ENCODE peak calls at places on chromosomes 12 and 14, in five cellular contexts. L, M, S, O and N are unnamed samples.

GRCh38 chr12:26841085-26841484 is 8.1 kb upstream of the ITPR2 start:
- DNase-seq in L (no peak), S (no peak), M (no peak), O (no peak), N (no peak)

GRCh38 chr12:1573960-1574862 is 20.2 kb downstream of the FBXL14 start:
- DNase-seq in S (no peak), O (peak; percentile 40), M (peak; percentile 38), L (peak; percentile 5), N (no peak)

GRCh38 chr12:105378821-105379400 is 48.4 kb downstream of the C12orf75 start:
- DNase-seq in S (no peak), L (no peak), O (peak; percentile 28), M (no peak), N (peak; percentile 21)

GRCh38 chr12:91636721-91637120 is 454.1 kb upstream of the DCN start:
- DNase-seq in M (no peak), S (no peak), O (no peak), L (no peak), N (no peak)

GRCh38 chr12:76444408-76444984 is 96.3 kb upstream of the BBS10 start:
- DNase-seq in O (no peak), S (no peak), M (no peak), L (no peak), N (no peak)

GRCh38 chr12:109244043-109244442 is 65.0 kb downstream of the FOXN4 start:
- DNase-seq in M (no peak), O (no peak), L (no peak), S (no peak), N (no peak)

GRCh38 chr14:83638725-83639124 is 1891.2 kb upstream of the FLRT2 start:
- DNase-seq in L (no peak), M (no peak), S (no peak), O (no peak), N (no peak)

GRCh38 chr14:40674503-40674902 is 932.2 kb upstream of the LRFN5 start:
- DNase-seq in S (no peak), M (no peak), L (no peak), O (no peak), N (no peak)

GRCh38 chr12:117321572-117321971 is 39.9 kb downstream of the NOS1 start:
- DNase-seq in O (no peak), S (no peak), M (no peak), L (no peak), N (no peak)

GRCh38 chr14:34981743-34982420 is 910 bp upstream of the SRP54 start:
- DNase-seq in M (peak; percentile 53), L (peak; percentile 45), O (peak; percentile 22), S (peak; percentile 26), N (peak; percentile 65)

GRCh38 chr14:24986206-24986893 is 63.6 kb downstream of the STXBP6 start:
- DNase-seq in S (no peak), O (no peak), M (no peak), L (no peak), N (no peak)

GRCh38 chr14:30553311-30553989 is 5.5 kb upstream of the G2E3 start:
- DNase-seq in L (peak; percentile 76), S (peak; percentile 21), M (no peak), O (no peak), N (no peak)

GRCh38 chr14:98462908-98463307 is 809.1 kb downstream of the BCL11B start:
- DNase-seq in L (no peak), O (no peak), S (no peak), M (no peak), N (no peak)

DNA sequence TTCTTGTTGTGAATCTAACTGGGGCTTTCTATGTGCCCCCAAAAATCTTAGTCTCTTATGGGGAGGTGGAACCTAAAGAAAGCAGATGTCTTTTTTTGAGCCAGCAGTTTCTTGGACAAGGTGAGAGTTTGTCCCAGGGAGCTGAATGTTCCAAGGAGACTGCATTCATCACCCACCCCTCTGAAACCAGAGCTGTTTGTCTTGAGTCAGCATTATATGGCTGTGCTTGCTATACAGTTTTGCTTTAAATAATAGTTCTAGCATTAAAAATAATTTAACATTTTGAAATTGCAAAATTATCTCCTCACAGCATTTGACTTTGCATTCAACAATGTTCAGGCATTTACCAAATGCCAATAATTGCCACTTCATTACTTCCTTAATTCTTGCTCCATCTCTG is 813.3 kb downstream of the BCL11B start:
- DNase-seq in M (no peak), L (no peak), S (no peak), O (no peak), N (no peak)
- H3K9me2 ChIP-seq in M (no peaks in the 10 kb centered on the region), L (no peaks in the 10 kb centered on the region), S (no peaks in the 10 kb centered on the region), O (no peaks in the 10 kb centered on the region), N (no peaks in the 10 kb centered on the region)

DNA sequence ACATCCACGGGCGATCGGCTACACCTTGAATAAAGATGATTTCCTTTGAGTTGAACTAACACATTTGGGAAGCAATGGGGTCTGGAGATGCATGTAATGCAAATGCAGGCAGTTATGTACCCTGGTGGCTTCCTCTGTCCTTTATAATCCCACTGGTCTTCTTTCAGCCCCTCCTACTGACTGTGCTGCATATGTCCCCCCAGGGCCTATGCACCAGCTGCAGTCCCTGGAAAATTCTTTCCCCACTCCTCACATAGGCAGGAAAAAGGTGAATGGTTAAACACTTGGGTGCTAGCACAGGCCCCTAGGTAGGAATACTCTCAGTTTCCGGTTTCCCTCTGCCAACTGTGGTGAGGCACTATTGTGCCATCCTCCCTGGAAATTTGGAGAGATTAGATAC is 294.8 kb upstream of the SOX5 start:
- DNase-seq in M (no peak), S (no peak), O (no peak), L (no peak), N (no peak)
- H3K9me2 ChIP-seq in M (no peaks in the 10 kb centered on the region), S (no peaks in the 10 kb centered on the region), O (no peaks in the 10 kb centered on the region), L (no peaks in the 10 kb centered on the region), N (no peaks in the 10 kb centered on the region)

GRCh38 chr12:93020998-93021597 is 92.0 kb upstream of the EEA1 start:
- DNase-seq in S (no peak), O (no peak), M (no peak), L (no peak), N (no peak)

GRCh38 chr12:93019911-93020224 is 90.8 kb upstream of the EEA1 start:
- DNase-seq in O (no peak), S (no peak), M (peak; percentile 45), L (no peak), N (no peak)

GRCh38 chr12:93018610-93019009 is 89.5 kb upstream of the EEA1 start:
- DNase-seq in S (no peak), O (no peak), M (no peak), L (no peak), N (no peak)

GRCh38 chr12:93019240-93019910 is 90.3 kb upstream of the EEA1 start:
- DNase-seq in L (no peak), O (no peak), S (no peak), M (no peak), N (no peak)

GRCh38 chr12:93020225-93020997 is 91.3 kb upstream of the EEA1 start:
- DNase-seq in M (peak; percentile 84), L (peak; percentile 87), S (no peak), O (no peak), N (no peak)
- H3K9me2 ChIP-seq in M (no peaks in the 10 kb centered on the region), L (no peaks in the 10 kb centered on the region), S (no peaks in the 10 kb centered on the region), O (no peaks in the 10 kb centered on the region), N (no peaks in the 10 kb centered on the region)

DNA sequence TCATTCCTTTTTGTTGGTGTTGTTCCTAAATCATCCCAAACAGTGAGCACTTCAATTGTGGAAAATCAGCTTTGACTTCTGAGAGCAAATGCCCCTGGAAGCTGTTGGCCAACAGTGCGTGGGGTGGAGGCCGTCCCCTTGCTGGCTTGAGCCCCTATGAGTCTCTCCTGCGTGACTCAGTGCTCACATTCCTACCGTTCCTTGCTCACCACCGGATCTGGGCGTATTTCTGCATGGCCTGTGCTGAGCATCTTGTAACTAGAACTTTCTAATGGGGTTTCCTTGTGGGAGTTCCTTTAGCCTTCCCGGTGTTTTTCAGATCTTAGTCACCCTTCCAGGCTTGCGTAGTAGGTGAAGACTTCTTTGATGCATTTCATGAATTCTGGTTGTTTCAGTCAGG is 14.7 kb downstream of the SERPINA1 start:
- DNase-seq in O (no peak), M (no peak), L (no peak), S (peak; percentile 67), N (no peak)
- H3K9me2 ChIP-seq in O (no peaks in the 10 kb centered on the region), M (no peaks in the 10 kb centered on the region), L (no peaks in the 10 kb centered on the region), S (no peaks in the 10 kb centered on the region), N (no peaks in the 10 kb centered on the region)

GRCh38 chr12:113924341-113924740 is 41.8 kb downstream of the RBM19 start:
- DNase-seq in O (no peak), M (no peak), S (no peak), L (no peak), N (no peak)
- H3K9me2 ChIP-seq in O (no peaks in the 10 kb centered on the region), M (no peaks in the 10 kb centered on the region), S (no peaks in the 10 kb centered on the region), L (no peaks in the 10 kb centered on the region), N (no peaks in the 10 kb centered on the region)

GRCh38 chr14:102171173-102172020 is 31.7 kb downstream of the WDR20 start:
- DNase-seq in M (no peak), O (no peak), L (no peak), S (no peak), N (no peak)
- H3K9me2 ChIP-seq in M (no peaks in the 10 kb centered on the region), O (no peaks in the 10 kb centered on the region), L (no peaks in the 10 kb centered on the region), S (no peaks in the 10 kb centered on the region), N (no peaks in the 10 kb centered on the region)

GRCh38 chr12:131920157-131920508 is 8.9 kb upstream of the PUS1 start:
- DNase-seq in M (no peak), O (no peak), L (no peak), S (no peak), N (no peak)

GRCh38 chr12:131922772-131923171 is 6.3 kb upstream of the PUS1 start:
- DNase-seq in O (no peak), L (no peak), M (no peak), S (no peak), N (no peak)

GRCh38 chr12:131920902-131921840 is 7.9 kb upstream of the PUS1 start:
- DNase-seq in S (no peak), M (no peak), O (no peak), L (no peak), N (no peak)

GRCh38 chr12:131923260-131923659 is 5.8 kb upstream of the PUS1 start:
- DNase-seq in L (no peak), M (no peak), O (no peak), S (no peak), N (peak; percentile 78)

DNA sequence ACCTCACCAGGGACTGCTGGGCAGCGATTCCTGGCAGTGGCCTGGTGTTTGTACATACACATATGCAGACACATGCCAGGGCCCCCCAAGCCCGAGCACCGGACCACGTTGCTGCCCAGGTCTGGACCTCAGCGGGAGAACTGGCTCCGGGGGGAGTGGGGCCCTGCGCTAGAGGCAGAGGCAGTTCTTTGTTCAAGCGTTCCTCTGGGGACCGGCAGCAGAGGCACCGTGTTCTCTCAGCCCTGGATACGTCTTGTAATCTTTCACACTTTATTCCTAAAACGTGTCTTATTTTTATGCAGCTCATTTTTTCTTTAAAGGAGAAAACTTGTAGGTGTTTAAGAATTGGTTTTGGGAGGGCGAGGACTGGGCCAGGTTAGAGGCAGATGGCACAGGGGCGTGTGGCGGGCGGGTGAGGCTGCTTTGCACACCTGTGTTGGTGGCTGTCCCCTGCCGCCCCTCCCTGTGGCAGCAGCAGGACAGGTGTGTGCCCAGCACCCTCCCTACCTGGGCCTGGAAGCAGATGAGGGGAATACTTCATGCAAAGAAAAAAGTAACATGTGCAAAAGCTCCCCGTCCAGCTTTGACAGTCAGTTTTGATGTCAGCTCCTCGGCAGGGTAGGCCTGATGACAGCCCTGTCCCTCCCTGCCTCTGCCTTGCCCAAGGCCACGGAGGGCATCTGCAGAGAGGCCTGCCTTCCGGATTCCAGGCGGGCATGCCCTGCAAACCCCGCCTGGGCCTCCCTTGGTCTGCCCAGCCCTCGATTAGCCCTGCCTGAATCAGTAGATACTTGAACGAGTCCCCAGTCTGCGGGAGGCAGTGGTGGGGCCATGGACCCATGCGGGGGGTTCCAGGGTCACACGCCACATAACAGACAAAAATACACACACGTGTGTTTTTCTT is 7.0 kb upstream of the PUS1 start:
- DNase-seq in S (no peak), O (no peak), L (no peak), M (no peak), N (no peak)
- H3K9me2 ChIP-seq in S (no peaks in the 10 kb centered on the region), O (no peaks in the 10 kb centered on the region), L (no peaks in the 10 kb centered on the region), M (no peaks in the 10 kb centered on the region), N (no peaks in the 10 kb centered on the region)

GRCh38 chr12:130677957-130678558 is 38.0 kb downstream of the RIMBP2 start:
- DNase-seq in L (no peak), M (no peak), S (no peak), O (no peak), N (no peak)
- H3K9me2 ChIP-seq in L (no peaks in the 10 kb centered on the region), M (no peaks in the 10 kb centered on the region), S (no peaks in the 10 kb centered on the region), O (no peaks in the 10 kb centered on the region), N (no peaks in the 10 kb centered on the region)